ENCODE peak calls at places on chromosomes 16 and 17, in eight cellular contexts. T is RWPE1; Q is aorta; R is NCI-H1105; A is stimulated activated CD4-positive, alpha-beta T cell treated with anti-CD3 and anti-CD28 coated beads, Interleukin-2, amount 100 ng/mL, for 24 hours; W is BJ; V is cardiac septum; Y is MV-4-11. C is an unnamed sample.

GRCh38 chr17:43994272-43995149 is 9.9 kb upstream of the NAGS start:
- DNase-seq in T (peak), R (no peak), Y (peak), W (no peak), A (peak), Q (peak), V (peak), C (no peak)

GRCh38 chr16:11356573-11357331 is 11.5 kb downstream of the RMI2 start:
- DNase-seq in A (peak), Q (peak), V (peak), Y (peak), W (no peak), T (no peak), R (peak), C (peak)

GRCh38 chr17:49343273-49343672 is 18.8 kb downstream of the ZNF652 start:
- DNase-seq in V (no peak), R (no peak), Y (peak), A (no peak), W (no peak), Q (no peak), T (no peak), C (no peak)

GRCh38 chr17:61345825-61346628 is 53.6 kb upstream of the TBX2 start:
- DNase-seq in Y (no peak), T (no peak), V (no peak), R (no peak), Q (no peak), A (no peak), W (no peak), C (no peak)

GRCh38 chr16:71894229-71894920 is 956 bp upstream of the IST1 start:
- DNase-seq in Y (peak), T (peak), W (no peak), V (peak), A (peak), Q (peak), R (no peak), C (no peak)

GRCh38 chr17:67293251-67294203 is 48.5 kb upstream of the HELZ start:
- DNase-seq in V (peak), W (no peak), R (no peak), T (peak), Y (peak), Q (peak), A (peak), C (no peak)

GRCh38 chr17:61323015-61323379 is 76.6 kb upstream of the TBX2 start:
- DNase-seq in Q (no peak), V (no peak), R (no peak), T (no peak), Y (no peak), A (no peak), W (no peak), C (no peak)

GRCh38 chr16:72850863-72851262 is 197.1 kb downstream of the ZFHX3 start:
- DNase-seq in Y (no peak), R (no peak), T (no peak), Q (peak), W (no peak), A (no peak), V (peak), C (peak)

GRCh38 chr17:35486920-35487727 is 38.6 kb upstream of the SLFN13 start:
- DNase-seq in Y (peak), W (no peak), R (no peak), V (peak), Q (peak), T (peak), A (peak), C (peak)

GRCh38 chr17:19744492-19744891 is 3.6 kb downstream of the ALDH3A1 start:
- DNase-seq in Q (no peak), W (no peak), A (no peak), V (no peak), Y (no peak), T (no peak), R (no peak), C (no peak)

GRCh38 chr17:17781591-17782424 is 55.0 kb downstream of the SREBF1 start:
- DNase-seq in T (peak), V (peak), A (peak), Q (peak), R (peak), Y (no peak), W (no peak), C (no peak)

GRCh38 chr16:2963611-2964415 is at the start of gene KREMEN2:
- DNase-seq in V (no peak), A (peak), W (no peak), Q (peak), R (peak), Y (no peak), T (peak), C (no peak)

GRCh38 chr17:32551186-32551955 is 64.6 kb downstream of the CDK5R1 start:
- DNase-seq in Q (no peak), W (no peak), Y (peak), R (no peak), V (no peak), A (no peak), T (peak), C (no peak)

GRCh38 chr17:36118477-36119353 is 15.1 kb downstream of the CCL4 start:
- DNase-seq in Q (no peak), T (no peak), A (no peak), V (no peak), W (no peak), R (no peak), Y (no peak), C (no peak)

GRCh38 chr17:64506576-64507417 is at the start of gene CEP95:
- DNase-seq in W (peak), A (peak), V (peak), R (peak), Y (peak), Q (peak), T (peak), C (peak)

GRCh38 chr16:20507280-20507679 is 56.0 kb downstream of the ACSM2A start:
- DNase-seq in W (no peak), V (no peak), R (no peak), Q (no peak), Y (no peak), A (no peak), T (no peak), C (no peak)

GRCh38 chr16:2527784-2528100 is 3.5 kb downstream of the CEMP1 start:
- DNase-seq in Y (no peak), T (no peak), W (no peak), A (no peak), R (no peak), Q (no peak), V (no peak), C (no peak)

GRCh38 chr16:29745853-29746345 is at the start of gene C16orf54:
- DNase-seq in W (no peak), Y (peak), T (no peak), R (no peak), Q (peak), A (peak), V (peak), C (no peak)

GRCh38 chr17:4520060-4520880 is 21.6 kb downstream of the SPNS2 start:
- DNase-seq in T (no peak), Y (no peak), R (no peak), Q (no peak), A (no peak), V (no peak), W (no peak), C (no peak)

C was measured in GM04504.